ENCODE peak calls at places on chromosomes 11 and 22, in nine cellular contexts. N is fibroblast of lung, X is H9, T is GM23338, R is IMR-90, J is neural progenitor cell, E is DND-41, A is PC-3, Q is MM.1S. W is an unnamed sample. For H3K4me1, the result is how much of the 10 kb centered on the place peaks cover.

GRCh38 chr22:17974703-17975372 is 49.5 kb downstream of the MICAL3 start:
- DNase-seq in J (no peak), N (no peak), R (no peak), A (no peak), Q (no peak), X (no peak), E (no peak), T (no peak), W (no peak)

GRCh38 chr22:48103126-48103875 is 1340.9 kb downstream of the TBC1D22A start:
- DNase-seq in Q (no peak), J (no peak), R (no peak), X (no peak), E (no peak), N (no peak), A (no peak), T (no peak), W (no peak)

GRCh38 chr22:28815101-28815500 is 14.7 kb upstream of the XBP1 start:
- DNase-seq in T (no peak), E (peak), Q (no peak), J (no peak), N (no peak), X (no peak), R (no peak), A (no peak), W (no peak)

GRCh38 chr11:67411785-67412152 is 3.7 kb upstream of the CARNS1 start:
- DNase-seq in A (no peak), N (no peak), J (no peak), R (no peak), E (peak), X (no peak), T (no peak), Q (no peak), W (no peak)

GRCh38 chr22:49113758-49114157 is 713.9 kb downstream of the BRD1 start:
- DNase-seq in T (no peak), X (no peak), J (no peak), Q (no peak), A (no peak), N (no peak), E (no peak), R (no peak), W (no peak)

GRCh38 chr22:47290706-47291430 is 528.4 kb downstream of the TBC1D22A start:
- DNase-seq in T (no peak), A (no peak), R (no peak), Q (no peak), N (no peak), X (peak), J (no peak), E (no peak), W (no peak)

GRCh38 chr11:128520206-128520885 is 67.0 kb downstream of the ETS1 start:
- DNase-seq in R (no peak), T (no peak), N (no peak), X (no peak), A (no peak), Q (no peak), E (no peak), J (no peak), W (no peak)

GRCh38 chr22:22110548-22111266 is 128.1 kb upstream of the TOP3B start:
- DNase-seq in X (peak), J (peak), Q (peak), A (peak), T (peak), R (peak), E (peak), N (peak), W (peak)

GRCh38 chr11:120894207-120894989 is 129.5 kb upstream of the TBCEL start:
- DNase-seq in J (no peak), A (no peak), Q (no peak), N (no peak), T (no peak), R (no peak), E (no peak), X (no peak), W (no peak)

GRCh38 chr22:17479129-17479528 is 84.2 kb upstream of the SLC25A18 start:
- DNase-seq in E (no peak), A (no peak), N (no peak), J (no peak), R (no peak), X (no peak), T (no peak), Q (no peak), W (no peak)

GRCh38 chr22:45454260-45454659 is 40.8 kb downstream of the RIBC2 start:
- DNase-seq in T (no peak), J (no peak), X (no peak), Q (no peak), N (peak), A (no peak), R (peak), E (no peak), W (no peak)

GRCh38 chr11:121513807-121514206 is 61.0 kb upstream of the SORL1-AS1 start:
- DNase-seq in J (no peak), E (no peak), A (no peak), Q (no peak), N (no peak), X (no peak), T (no peak), R (no peak), W (no peak)

GRCh38 chr11:75031224-75031753 is 42.6 kb downstream of the NEU3 start:
- DNase-seq in Q (no peak), E (no peak), J (no peak), X (peak), T (no peak), R (peak), A (peak), N (peak), W (no peak)

GRCh38 chr11:61967924-61968757 is 707 bp upstream of the FTH1 start:
- DNase-seq in R (no peak), N (no peak), A (peak), X (no peak), E (peak), J (peak), Q (no peak), T (peak), W (no peak)
- H3K4me1 ChIP-seq in R (under half), N (under half), A (half or more), X (under half), E (under half), J (under half), Q (under half), T (under half), W (under half)

DNA sequence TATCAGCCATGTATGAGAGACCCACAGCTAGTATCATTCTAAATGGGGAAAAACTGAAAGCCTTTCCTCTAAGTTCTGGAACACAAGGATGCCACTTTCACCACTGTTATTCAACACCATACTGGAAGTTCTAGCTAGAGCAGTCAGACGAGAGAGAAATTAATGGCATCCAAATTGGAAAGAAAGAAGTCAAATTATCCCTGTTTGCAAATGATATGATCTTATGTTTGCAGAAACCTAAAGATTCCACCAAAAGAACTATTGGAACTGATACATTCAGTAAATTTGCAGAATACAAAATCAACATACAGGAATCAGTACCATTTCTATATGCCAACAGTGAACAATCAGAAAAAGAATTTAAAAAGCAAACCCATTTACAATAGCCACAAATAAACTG is 226.0 kb downstream of the TRPC6 start:
- DNase-seq in N (no peak), Q (no peak), J (no peak), E (no peak), A (no peak), X (no peak), T (no peak), R (no peak), W (no peak)
- H3K4me2 ChIP-seq in N (no peak), Q (no peak), J (no peak), E (no peak), A (no peak), X (no peak), T (no peak), R (no peak), W (no peak)

GRCh38 chr11:6251120-6251733 is 8.4 kb upstream of the CCKBR start:
- DNase-seq in R (peak), E (peak), A (peak), N (peak), Q (peak), X (peak), J (peak), T (peak), W (peak)

GRCh38 chr11:6253196-6253595 is 6.4 kb upstream of the CCKBR start:
- DNase-seq in X (no peak), Q (no peak), T (no peak), R (no peak), A (no peak), J (no peak), E (no peak), N (no peak), W (no peak)

GRCh38 chr11:6249822-6250555 is 9.6 kb upstream of the CCKBR start:
- DNase-seq in X (no peak), E (no peak), N (peak), T (no peak), J (no peak), R (peak), A (peak), Q (no peak), W (no peak)

GRCh38 chr11:6248248-6248647 is 9.4 kb downstream of the CNGA4 start:
- DNase-seq in J (no peak), R (peak), N (peak), X (no peak), A (no peak), Q (no peak), T (no peak), E (no peak), W (no peak)

DNA sequence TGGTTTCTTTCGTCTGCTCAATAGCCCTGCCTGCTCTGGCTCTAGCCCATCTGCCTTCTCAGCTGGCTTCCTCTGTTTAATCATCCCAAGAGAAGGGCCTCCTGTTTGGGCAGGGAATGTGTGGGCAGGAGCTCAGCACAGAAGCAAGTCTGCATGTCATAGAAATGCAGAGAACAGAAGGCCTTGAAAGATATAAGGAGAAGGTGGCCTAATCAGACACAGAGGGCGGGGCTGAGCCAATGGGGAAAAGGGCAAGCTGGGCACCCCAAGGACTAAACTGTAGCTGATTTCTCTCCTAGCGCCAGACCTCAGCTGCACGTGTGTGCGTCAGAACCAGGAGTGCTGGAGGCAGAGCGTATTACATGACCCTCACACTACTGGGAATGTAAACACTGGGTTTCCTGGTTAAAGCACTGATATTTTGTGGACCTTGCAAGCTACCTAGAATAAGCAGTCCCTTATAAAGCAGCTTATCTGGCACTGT is 7.6 kb upstream of the CCKBR start:
- DNase-seq in R (peak), E (no peak), A (no peak), T (no peak), J (no peak), Q (no peak), X (no peak), N (peak), W (no peak)
- H2AFZ ChIP-seq in R (peak), E (no peak), A (no peak), T (peak), J (peak), Q (no peak), X (no peak), N (no peak), W (peak)

GRCh38 chr22:42439821-42440674 is 7.8 kb upstream of the NFAM1 start:
- DNase-seq in R (peak), T (no peak), E (no peak), Q (no peak), A (peak), N (peak), X (no peak), J (no peak), W (no peak)

GRCh38 chr22:42442746-42443145 is 10.5 kb upstream of the NFAM1 start:
- DNase-seq in Q (no peak), X (no peak), R (no peak), J (no peak), A (no peak), T (no peak), E (no peak), N (no peak), W (no peak)

GRCh38 chr22:42439021-42439420 is 6.8 kb upstream of the NFAM1 start:
- DNase-seq in A (no peak), N (no peak), Q (no peak), J (no peak), R (no peak), E (no peak), X (no peak), T (no peak), W (no peak)

GRCh38 chr22:42438293-42438650 is 6.1 kb upstream of the NFAM1 start:
- DNase-seq in X (peak), J (peak), A (no peak), N (no peak), T (peak), R (no peak), Q (no peak), E (no peak), W (no peak)

DNA sequence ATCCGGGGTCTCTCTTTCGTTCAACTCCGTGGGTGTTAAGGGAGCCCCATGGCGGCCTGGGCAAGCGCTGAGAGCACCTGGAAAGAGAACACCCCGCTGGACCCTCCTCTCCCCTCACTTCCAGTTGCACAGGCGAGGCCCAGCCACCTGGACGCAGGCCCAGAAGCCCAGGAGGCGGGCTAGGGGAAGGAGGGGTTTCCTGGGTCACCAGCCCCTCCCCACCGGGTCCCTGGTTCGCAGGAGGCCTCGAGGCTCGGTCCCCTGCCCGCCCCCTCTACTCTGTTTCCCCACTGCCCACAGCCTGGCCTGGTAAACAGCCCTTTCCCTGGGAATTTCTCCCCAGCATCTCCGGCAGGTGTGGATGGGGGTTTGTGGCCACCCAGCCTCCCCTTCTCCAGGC is 8.5 kb upstream of the NFAM1 start:
- DNase-seq in N (no peak), J (no peak), T (no peak), A (no peak), Q (no peak), R (no peak), X (no peak), E (no peak), W (no peak)
- H3K4me1 ChIP-seq in N (under half), J (under half), T (under half), A (under half), Q (under half), R (under half), X (under half), E (under half), W (under half)

DNA sequence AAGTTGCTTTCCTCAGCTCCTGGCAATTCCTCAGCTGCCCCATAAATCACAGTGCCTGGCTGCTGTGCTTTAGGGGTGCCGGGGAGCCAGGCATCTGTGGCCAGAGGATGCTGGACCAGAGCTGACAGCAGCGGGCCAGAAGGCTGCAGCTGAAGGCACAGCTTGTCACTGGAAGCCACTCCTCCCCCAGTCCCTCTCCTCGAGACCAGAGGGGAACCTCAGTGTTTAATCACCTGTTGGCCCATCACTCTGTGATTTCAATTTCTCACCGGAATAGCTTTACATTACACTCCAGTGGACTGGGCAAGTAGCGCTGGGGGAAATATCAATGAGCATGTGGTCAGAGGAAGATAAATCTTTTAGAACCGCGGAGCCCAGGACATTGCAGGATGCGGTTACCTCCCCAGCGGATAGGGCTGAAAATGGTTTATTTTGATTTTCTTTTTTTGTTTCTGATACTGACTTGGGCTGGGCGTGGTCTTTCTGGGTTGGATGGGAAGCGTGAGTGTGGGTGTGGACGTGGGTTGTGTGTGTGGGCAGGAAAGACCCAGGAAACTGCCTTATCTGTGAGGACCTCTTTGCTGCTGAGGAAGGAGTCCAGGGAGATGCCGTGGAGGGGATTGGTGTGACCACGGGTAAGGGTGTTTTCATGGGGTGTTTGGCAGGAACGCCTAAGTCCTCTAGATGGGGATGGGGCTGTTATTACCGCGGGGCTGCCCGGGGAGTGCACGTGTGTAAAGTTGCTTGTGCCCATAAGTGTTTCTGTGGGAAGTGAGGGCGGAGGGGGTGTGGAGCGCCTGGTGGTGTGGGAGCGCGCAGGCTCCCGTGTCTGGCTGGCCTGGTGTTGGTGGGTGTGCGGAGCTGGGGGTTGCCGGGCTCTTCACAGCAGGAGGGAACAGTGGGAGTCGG is 4.0 kb downstream of the DAGLA start:
- DNase-seq in J (no peak), X (peak), Q (no peak), T (no peak), E (no peak), N (peak), A (no peak), R (peak), W (no peak)
- H3K4me2 ChIP-seq in J (no peak), X (no peak), Q (no peak), T (no peak), E (no peak), N (peak), A (no peak), R (peak), W (no peak)

DNA sequence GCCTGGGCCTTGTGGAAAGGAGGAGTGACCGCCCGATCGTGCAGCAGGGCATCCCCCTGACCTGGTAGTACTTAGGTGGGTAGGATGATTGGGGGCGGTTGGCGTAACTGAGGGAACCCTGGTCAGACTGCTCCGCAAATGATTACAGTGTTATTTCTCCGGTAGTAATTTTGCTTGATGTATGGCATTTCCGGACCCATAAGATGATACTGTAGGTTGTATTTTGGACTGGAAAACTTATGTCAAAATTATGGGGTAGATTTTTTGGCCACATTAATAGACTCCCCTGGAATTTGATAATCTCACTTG is 811 bp downstream of the MTMR3 start:
- DNase-seq in R (peak), E (no peak), X (no peak), T (no peak), N (no peak), A (no peak), J (no peak), Q (no peak), W (no peak)
- H2AFZ ChIP-seq in R (peak), E (peak), X (no peak), T (peak), N (peak), A (peak), J (peak), Q (peak), W (peak)

DNA sequence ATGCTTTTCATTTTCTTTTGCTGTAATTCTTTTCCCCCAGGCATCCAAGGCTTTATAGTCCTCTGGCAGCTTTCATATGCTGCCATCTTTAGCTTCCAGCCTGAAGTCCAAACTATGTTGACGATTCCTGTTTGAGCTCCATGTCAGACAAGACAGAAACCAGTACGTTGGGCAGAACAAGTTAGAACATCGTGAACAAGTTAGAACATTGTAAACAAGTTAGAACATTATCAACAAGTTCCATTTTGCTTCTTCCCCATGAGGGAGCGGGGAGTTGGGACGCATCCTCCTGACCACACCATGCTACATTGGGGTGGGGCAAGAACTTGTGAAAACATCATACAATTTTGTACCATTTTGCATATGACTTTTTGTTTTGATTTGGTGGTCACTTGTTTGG is 23.9 kb downstream of the GLB1L2 start:
- DNase-seq in R (no peak), J (no peak), N (no peak), Q (no peak), X (no peak), T (no peak), E (no peak), A (no peak), W (no peak)
- H3K4me1 ChIP-seq in R (under half), J (under half), N (under half), Q (under half), X (under half), T (under half), E (under half), A (under half), W (under half)

DNA sequence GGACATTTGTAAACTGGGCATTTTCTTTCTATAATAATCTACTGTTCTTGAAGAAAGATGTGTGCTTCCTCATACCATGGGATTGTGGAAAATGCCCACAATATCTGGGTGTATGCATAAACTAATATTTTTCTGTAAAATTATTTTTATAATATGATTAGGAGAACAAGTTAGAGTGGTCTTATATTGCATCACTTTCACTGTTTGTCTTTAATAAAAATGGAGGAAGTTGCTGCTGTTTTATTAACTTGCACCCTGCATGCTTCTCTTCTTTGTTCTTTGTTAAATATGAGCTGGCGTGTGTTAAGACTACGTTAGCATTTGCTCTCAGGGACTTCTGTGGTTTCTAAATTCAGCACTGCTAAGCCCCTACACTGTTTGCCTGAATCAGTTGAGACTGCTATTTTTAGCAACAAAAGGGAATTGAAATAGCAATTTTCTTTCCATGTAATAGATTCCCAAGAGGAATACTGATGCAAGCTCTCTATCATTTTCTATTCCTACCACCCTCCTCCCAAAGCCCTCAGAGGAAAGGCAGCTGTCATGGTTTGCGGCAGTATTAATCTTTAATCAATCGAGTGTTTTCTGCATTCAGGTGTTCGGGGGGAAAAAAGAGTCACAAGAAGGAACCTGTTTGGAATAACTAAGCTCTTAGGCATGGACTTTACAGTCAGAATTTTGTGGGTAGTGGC is 56.1 kb downstream of the HSD17B12 start:
- DNase-seq in T (no peak), J (no peak), R (peak), A (peak), E (no peak), N (peak), Q (no peak), X (no peak), W (no peak)
- H3K4me2 ChIP-seq in T (peak), J (peak), R (peak), A (peak), E (no peak), N (peak), Q (peak), X (no peak), W (no peak)